ENCODE peak calls at places on chromosomes 6 and 20, in five cellular contexts. V is foreskin fibroblast, D is D721Med, W is type B pancreatic cell, N is endothelial cell. P is an unnamed sample.

GRCh38 chr20:44805991-44806729 is 4.2 kb downstream of the RIMS4 start:
- DNase-seq in V (peak), D (no peak), W (peak), N (no peak), P (no peak)

GRCh38 chr6:63477422-63478040 is 94.7 kb upstream of the LOC128125822 start:
- DNase-seq in V (no peak), D (no peak), W (no peak), N (no peak), P (no peak)

GRCh38 chr6:1608976-1609661 is 596 bp upstream of the FOXC1 start:
- DNase-seq in V (peak), D (no peak), W (no peak), N (peak), P (no peak)

GRCh38 chr20:34420146-34420545 is 57.1 kb downstream of the ITCH start:
- DNase-seq in V (no peak), D (no peak), W (no peak), N (no peak), P (no peak)

GRCh38 chr6:96015791-96016776 is at the start of gene FUT9:
- DNase-seq in V (no peak), D (no peak), W (peak), N (peak), P (peak)

GRCh38 chr6:77683515-77683914 is 30.7 kb downstream of the MEI4 start:
- DNase-seq in V (no peak), D (no peak), W (no peak), N (no peak), P (no peak)

GRCh38 chr6:111107589-111107988 is 20.3 kb downstream of the SLC16A10 start:
- DNase-seq in V (no peak), D (no peak), W (no peak), N (no peak), P (no peak)

GRCh38 chr6:158286413-158286812 is 25.9 kb upstream of the TULP4 start:
- DNase-seq in V (peak), D (no peak), W (no peak), N (no peak), P (no peak)

GRCh38 chr6:22306741-22307466 is 10.1 kb upstream of the PRL start:
- DNase-seq in V (no peak), D (no peak), W (no peak), N (no peak), P (no peak)

GRCh38 chr6:136922680-136922996 is 537 bp downstream of the SLC35D3 start:
- DNase-seq in V (no peak), D (no peak), W (no peak), N (no peak), P (no peak)

GRCh38 chr6:132412656-132413500 is 11.6 kb upstream of the MOXD1 start:
- DNase-seq in V (peak), D (no peak), W (no peak), N (no peak), P (no peak)

GRCh38 chr6:38806271-38806670 is 91.2 kb downstream of the DNAH8 start:
- DNase-seq in V (no peak), D (no peak), W (no peak), N (no peak), P (no peak)

GRCh38 chr6:109373762-109374161 is 8.5 kb downstream of the CD164 start:
- DNase-seq in V (no peak), D (no peak), W (no peak), N (no peak), P (no peak)

GRCh38 chr6:82963527-82963926 is 102.1 kb downstream of the UBE3D start:
- DNase-seq in V (no peak), D (no peak), W (no peak), N (no peak), P (no peak)

GRCh38 chr6:11771473-11772048 is 7.0 kb downstream of the ADTRP start:
- DNase-seq in V (peak), D (no peak), W (no peak), N (no peak), P (no peak)

GRCh38 chr6:94269256-94269655 is 849.9 kb upstream of the EPHA7 start:
- DNase-seq in V (no peak), D (no peak), W (no peak), N (no peak), P (no peak)

GRCh38 chr20:16709017-16709416 is 20.8 kb upstream of the SNRPB2 start:
- DNase-seq in V (no peak), D (no peak), W (no peak), N (no peak), P (no peak)

GRCh38 chr20:49674383-49675352 is 39.0 kb downstream of the B4GALT5 start:
- DNase-seq in V (peak), D (no peak), W (no peak), N (no peak), P (no peak)

GRCh38 chr6:38975621-38976049 is 72.9 kb upstream of the GLP1R start:
- DNase-seq in V (no peak), D (no peak), W (no peak), N (no peak), P (no peak)

GRCh38 chr6:38671885-38672467 is 31.0 kb downstream of the GLO1 start:
- DNase-seq in V (peak), D (peak), W (no peak), N (peak), P (no peak)

DNA sequence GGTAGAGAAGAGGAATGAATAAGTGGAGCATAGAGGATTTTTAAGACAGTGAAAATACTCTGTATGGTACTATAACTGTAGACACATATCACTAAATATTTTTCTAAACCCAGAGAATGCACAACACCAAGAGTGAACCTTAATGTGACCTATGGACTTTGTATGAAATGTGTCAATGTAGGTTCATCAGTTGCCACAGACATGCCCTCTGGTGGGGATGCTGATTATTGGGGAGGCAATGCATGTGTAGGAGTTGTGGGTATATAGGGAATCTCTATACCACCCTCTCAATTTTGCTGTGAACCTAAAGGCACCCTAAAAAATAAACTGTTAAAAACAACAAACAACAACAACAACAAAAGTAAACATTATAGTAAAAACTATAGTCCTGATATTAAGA is 293.7 kb downstream of the RNF144B start:
- DNase-seq in V (no peak), D (no peak), W (no peak), N (no peak), P (no peak)
- TF ChIP-seq CTCF in V (no peak), D (peak), W (peak), N (no peak), P (peak)

GRCh38 chr6:150352321-150353296 is 16.2 kb upstream of the IYD start:
- DNase-seq in V (peak), D (no peak), W (no peak), N (no peak), P (no peak)
- TF ChIP-seq CTCF in V (no peak), D (no peak), W (no peak), N (no peak), P (peak)

GRCh38 chr20:57392130-57392445 is 892 bp downstream of the RBM38 start:
- DNase-seq in V (peak), D (no peak), W (no peak), N (no peak), P (no peak)

GRCh38 chr20:57389695-57390603 is 1.2 kb upstream of the RBM38 start:
- DNase-seq in V (no peak), D (no peak), W (no peak), N (no peak), P (no peak)

GRCh38 chr20:57392512-57393271 is 1.5 kb downstream of the RBM38 start:
- DNase-seq in V (no peak), D (no peak), W (no peak), N (no peak), P (no peak)

GRCh38 chr20:57390604-57391438 is at the start of gene RBM38:
- DNase-seq in V (peak), D (peak), W (peak), N (peak), P (no peak)

DNA sequence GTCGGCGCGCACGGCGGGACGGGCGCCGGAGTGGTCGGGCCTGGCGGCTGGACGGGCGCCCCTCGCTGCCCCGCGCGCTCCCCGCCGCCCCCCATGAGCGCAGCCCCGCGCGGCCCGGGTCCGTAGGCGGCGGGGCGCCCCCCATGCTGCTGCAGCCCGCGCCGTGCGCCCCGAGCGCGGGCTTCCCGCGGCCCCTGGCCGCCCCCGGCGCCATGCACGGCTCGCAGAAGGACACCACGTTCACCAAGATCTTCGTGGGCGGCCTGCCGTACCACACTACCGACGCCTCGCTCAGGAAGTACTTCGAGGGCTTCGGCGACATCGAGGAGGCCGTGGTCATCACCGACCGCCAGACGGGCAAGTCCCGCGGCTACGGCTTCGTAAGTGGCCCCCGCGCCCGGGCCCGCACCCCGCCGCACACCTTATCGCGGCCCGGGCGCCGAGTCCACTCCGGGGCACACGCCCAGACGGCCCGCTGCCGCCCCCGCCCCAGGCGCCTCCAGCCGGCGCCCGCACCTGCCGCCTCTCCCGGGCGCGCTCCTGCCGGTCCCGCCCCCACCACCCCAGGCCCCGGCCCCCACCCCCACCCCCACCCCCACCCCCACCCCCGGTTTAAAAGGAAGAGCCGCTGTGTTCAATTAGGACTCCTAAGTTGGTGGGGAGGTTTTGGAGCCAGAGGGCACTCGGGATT is 388 bp downstream of the RBM38 start:
- DNase-seq in V (peak), D (no peak), W (no peak), N (no peak), P (no peak)
- TF ChIP-seq CTCF in V (no peak), D (no peak), W (no peak), N (no peak), P (no peak)

DNA sequence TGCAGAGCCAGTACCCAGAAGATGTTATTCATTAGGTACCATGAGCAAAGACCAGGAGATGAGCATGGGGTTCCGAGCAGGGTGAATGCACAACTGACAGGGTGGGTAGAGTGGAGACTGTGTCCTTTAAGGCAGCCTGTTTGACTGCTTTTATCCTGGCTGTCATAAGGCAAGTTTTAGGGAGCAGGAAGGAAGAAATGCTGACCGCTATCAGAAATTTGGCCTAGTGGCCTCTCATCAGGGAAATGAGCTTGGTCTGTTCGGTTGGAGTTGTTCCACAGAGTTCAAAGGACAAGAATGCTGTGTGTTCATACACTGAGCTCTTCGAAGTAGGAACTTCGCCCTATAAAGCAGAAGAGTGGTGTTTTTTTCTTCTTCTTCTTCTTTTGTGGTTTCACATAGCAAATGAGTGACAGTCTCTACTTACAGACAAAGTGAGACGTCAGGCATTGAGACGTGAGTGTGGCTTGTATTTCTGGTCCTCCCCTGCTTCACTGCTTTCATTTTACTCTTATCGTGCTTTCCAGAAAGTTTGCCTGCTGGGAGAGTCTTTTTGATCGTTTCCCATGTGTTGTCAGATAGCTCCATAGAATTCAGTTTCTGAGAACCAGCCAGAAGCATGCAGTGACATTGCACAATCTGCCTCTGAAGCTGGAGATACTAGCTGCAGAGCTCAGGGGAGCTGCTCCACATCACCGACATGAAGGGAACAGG is at the start of gene CASS4:
- DNase-seq in V (peak), D (no peak), W (no peak), N (no peak), P (no peak)
- TF ChIP-seq CTCF in V (no peak), D (no peak), W (no peak), N (no peak), P (no peak)

GRCh38 chr6:103122766-103123601 is 1729.5 kb downstream of the GRIK2 start:
- DNase-seq in V (peak), D (no peak), W (peak), N (peak), P (no peak)
- TF ChIP-seq CTCF in V (no peak), D (peak), W (peak), N (peak), P (peak)

GRCh38 chr20:39632757-39633156 is 670.6 kb downstream of the DHX35 start:
- DNase-seq in V (no peak), D (no peak), W (no peak), N (no peak), P (no peak)

GRCh38 chr20:39630215-39630614 is 668.1 kb downstream of the DHX35 start:
- DNase-seq in V (peak), D (no peak), W (no peak), N (no peak), P (no peak)

GRCh38 chr20:39633689-39634088 is 671.5 kb downstream of the DHX35 start:
- DNase-seq in V (no peak), D (no peak), W (no peak), N (no peak), P (no peak)

GRCh38 chr20:39632176-39632575 is 670.0 kb downstream of the DHX35 start:
- DNase-seq in V (no peak), D (no peak), W (no peak), N (no peak), P (no peak)

GRCh38 chr20:39631557-39631956 is 669.4 kb downstream of the DHX35 start:
- DNase-seq in V (peak), D (no peak), W (no peak), N (no peak), P (no peak)
- TF ChIP-seq CTCF in V (no peak), D (no peak), W (no peak), N (no peak), P (no peak)

DNA sequence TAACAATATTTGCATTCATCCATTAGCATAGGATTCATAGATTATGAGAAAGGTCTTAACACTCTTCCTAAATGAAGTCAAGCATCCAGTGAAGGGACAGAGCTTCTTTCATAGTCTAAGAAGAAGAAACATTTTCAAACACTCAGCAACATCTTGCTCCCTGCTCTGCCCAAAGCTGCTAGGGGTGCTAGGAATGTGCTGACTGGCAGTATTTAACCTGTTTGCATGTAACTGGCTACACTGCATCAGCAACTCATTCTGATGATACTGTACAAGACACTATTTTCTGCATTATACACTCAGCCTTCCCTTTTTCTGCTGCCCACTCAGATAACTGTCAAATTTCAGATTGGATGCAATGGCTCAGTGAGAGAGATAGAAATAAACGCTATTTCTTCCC is 495.1 kb upstream of the ARID1B start:
- DNase-seq in V (no peak), D (no peak), W (no peak), N (no peak), P (no peak)
- TF ChIP-seq CTCF in V (no peak), D (no peak), W (no peak), N (no peak), P (no peak)

GRCh38 chr20:53795170-53795569 is 201.5 kb upstream of the ZNF217 start:
- DNase-seq in V (peak), D (no peak), W (no peak), N (no peak), P (no peak)

GRCh38 chr20:53794529-53795115 is 201.0 kb upstream of the ZNF217 start:
- DNase-seq in V (no peak), D (no peak), W (no peak), N (no peak), P (no peak)

GRCh38 chr20:53793783-53794383 is 200.2 kb upstream of the ZNF217 start:
- DNase-seq in V (no peak), D (no peak), W (no peak), N (no peak), P (no peak)

GRCh38 chr20:53789913-53790675 is 196.5 kb upstream of the ZNF217 start:
- DNase-seq in V (no peak), D (no peak), W (no peak), N (no peak), P (no peak)

DNA sequence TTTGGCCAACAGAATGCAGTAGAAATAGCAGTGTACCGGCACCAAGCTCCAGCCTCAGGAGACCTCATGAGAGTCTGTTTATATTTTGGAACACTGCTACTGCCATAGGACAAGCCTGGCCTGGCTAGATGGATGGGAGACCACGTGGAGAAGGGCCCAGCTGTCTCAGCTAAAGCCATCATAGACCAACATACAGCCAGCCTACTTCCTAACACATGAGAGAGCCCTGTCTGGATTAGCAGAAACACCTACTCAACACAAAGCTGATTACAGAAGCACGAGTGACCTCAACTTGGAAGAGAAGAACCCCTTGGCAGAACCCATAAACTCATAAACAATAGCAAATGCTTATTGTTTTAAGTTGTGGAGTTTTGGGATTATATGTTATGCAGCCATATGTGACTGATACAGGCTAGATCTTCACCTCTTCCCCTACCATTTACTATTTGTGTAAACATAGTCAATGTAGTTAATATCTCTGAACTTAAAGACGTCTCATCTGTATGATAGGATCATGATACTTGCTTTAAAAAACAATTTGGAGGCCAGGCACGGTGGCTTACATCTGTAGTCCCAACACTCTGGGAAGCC is 199.4 kb upstream of the ZNF217 start:
- DNase-seq in V (no peak), D (no peak), W (no peak), N (no peak), P (no peak)
- TF ChIP-seq CTCF in V (no peak), D (no peak), W (no peak), N (no peak), P (no peak)

P was measured in osteocyte.